ENCODE peak calls at places on chromosomes 5 and 9, in four cellular contexts. One of them, this sample, is unnamed.

GRCh38 chr5:180641566-180641900 is 7.9 kb downstream of the FLT4 start:
- DNase-seq in HTR-8/SVneo: no peak
- DNase-seq in transverse colon: peak
- DNase-seq in heart left ventricle: no peak
- DNase-seq in this sample: no peak

GRCh38 chr5:126468091-126468490 is 44.9 kb downstream of the GRAMD2B start:
- DNase-seq in HTR-8/SVneo: no peak
- DNase-seq in transverse colon: no peak
- DNase-seq in heart left ventricle: no peak
- DNase-seq in this sample: no peak

GRCh38 chr9:15882328-15882727 is 329.5 kb downstream of the CCDC171 start:
- DNase-seq in HTR-8/SVneo: no peak
- DNase-seq in transverse colon: no peak
- DNase-seq in heart left ventricle: no peak
- DNase-seq in this sample: no peak

GRCh38 chr5:58022055-58022454 is 437.8 kb downstream of the PLK2 start:
- DNase-seq in HTR-8/SVneo: no peak
- DNase-seq in transverse colon: no peak
- DNase-seq in heart left ventricle: no peak
- DNase-seq in this sample: no peak

GRCh38 chr9:114115645-114116044 is 16.6 kb upstream of the KIF12 start:
- DNase-seq in HTR-8/SVneo: no peak
- DNase-seq in transverse colon: no peak
- DNase-seq in heart left ventricle: no peak
- DNase-seq in this sample: no peak

GRCh38 chr5:91162534-91163381 is 220.4 kb downstream of the ARRDC3 start:
- DNase-seq in HTR-8/SVneo: peak
- DNase-seq in transverse colon: peak
- DNase-seq in heart left ventricle: peak
- DNase-seq in this sample: peak

GRCh38 chr9:120931278-120932085 is 4.9 kb upstream of the TRAF1 start:
- DNase-seq in HTR-8/SVneo: peak
- DNase-seq in transverse colon: no peak
- DNase-seq in heart left ventricle: peak
- DNase-seq in this sample: peak

GRCh38 chr5:28374492-28374934 is 1336.1 kb upstream of the CDH9 start:
- DNase-seq in HTR-8/SVneo: peak
- DNase-seq in transverse colon: no peak
- DNase-seq in heart left ventricle: no peak
- DNase-seq in this sample: no peak

GRCh38 chr9:34654317-34655083 is 2.5 kb downstream of the IL11RA start:
- DNase-seq in HTR-8/SVneo: no peak
- DNase-seq in transverse colon: peak
- DNase-seq in heart left ventricle: peak
- DNase-seq in this sample: no peak

GRCh38 chr9:121651295-121652036 is at the start of gene DAB2IP:
- DNase-seq in HTR-8/SVneo: peak
- DNase-seq in transverse colon: peak
- DNase-seq in heart left ventricle: peak
- DNase-seq in this sample: peak

GRCh38 chr5:116655431-116655830 is 80.8 kb upstream of the SEMA6A start:
- DNase-seq in HTR-8/SVneo: no peak
- DNase-seq in transverse colon: no peak
- DNase-seq in heart left ventricle: no peak
- DNase-seq in this sample: no peak

GRCh38 chr5:168947212-168947868 is 353.6 kb downstream of the SLIT3 start:
- DNase-seq in HTR-8/SVneo: peak
- DNase-seq in transverse colon: peak
- DNase-seq in heart left ventricle: peak
- DNase-seq in this sample: peak

GRCh38 chr5:78016831-78017529 is 240.8 kb upstream of the TBCA start:
- DNase-seq in HTR-8/SVneo: no peak
- DNase-seq in transverse colon: no peak
- DNase-seq in heart left ventricle: no peak
- DNase-seq in this sample: no peak

GRCh38 chr9:40928803-40929487 is 199.5 kb downstream of the FOXD4L6 start:
- DNase-seq in HTR-8/SVneo: no peak
- DNase-seq in transverse colon: no peak
- DNase-seq in heart left ventricle: no peak
- DNase-seq in this sample: no peak

GRCh38 chr9:121286973-121287721 is 19.2 kb downstream of the GSN start:
- DNase-seq in HTR-8/SVneo: peak
- DNase-seq in transverse colon: peak
- DNase-seq in heart left ventricle: peak
- DNase-seq in this sample: peak

GRCh38 chr9:134540441-134541372 is 100.9 kb upstream of the COL5A1 start:
- DNase-seq in HTR-8/SVneo: no peak
- DNase-seq in transverse colon: no peak
- DNase-seq in heart left ventricle: no peak
- DNase-seq in this sample: no peak

GRCh38 chr5:74947961-74948613 is 81.9 kb upstream of the FAM169A start:
- DNase-seq in HTR-8/SVneo: no peak
- DNase-seq in transverse colon: no peak
- DNase-seq in heart left ventricle: no peak
- DNase-seq in this sample: no peak

GRCh38 chr5:148540636-148541035 is 113.7 kb downstream of the HTR4 start:
- DNase-seq in HTR-8/SVneo: no peak
- DNase-seq in transverse colon: no peak
- DNase-seq in heart left ventricle: no peak
- DNase-seq in this sample: no peak

GRCh38 chr5:142627371-142628217 is 58.3 kb downstream of the FGF1 start:
- DNase-seq in HTR-8/SVneo: no peak
- DNase-seq in transverse colon: no peak
- DNase-seq in heart left ventricle: no peak
- DNase-seq in this sample: no peak

GRCh38 chr5:157312492-157312891 is 46.6 kb downstream of the CYFIP2 start:
- DNase-seq in HTR-8/SVneo: peak
- DNase-seq in transverse colon: peak
- DNase-seq in heart left ventricle: no peak
- DNase-seq in this sample: peak

GRCh38 chr5:120297621-120298020 is 166.5 kb upstream of the PRR16 start:
- DNase-seq in HTR-8/SVneo: no peak
- DNase-seq in transverse colon: no peak
- DNase-seq in heart left ventricle: no peak
- DNase-seq in this sample: no peak

GRCh38 chr5:132224721-132225120 is 2.9 kb downstream of the P4HA2 start:
- DNase-seq in HTR-8/SVneo: no peak
- DNase-seq in transverse colon: peak
- DNase-seq in heart left ventricle: no peak
- DNase-seq in this sample: no peak

GRCh38 chr9:76654575-76654974 is 109.7 kb upstream of the PCA3 start:
- DNase-seq in HTR-8/SVneo: peak
- DNase-seq in transverse colon: no peak
- DNase-seq in heart left ventricle: no peak
- DNase-seq in this sample: no peak